ENCODE peak calls at places on chromosomes 4 and X, in nine cellular contexts. B is body of pancreas, C is breast epithelium, L is Peyer's patch, A is IMR-90, K is heart left ventricle, V is lower leg skin, G is NB4, O is suprapubic skin. X is an unnamed sample.

GRCh38 chrX:68994135-68994882 is 165.5 kb downstream of the EFNB1 start:
- DNase-seq in B (no peak), C (no peak), L (no peak), A (no peak), K (no peak), V (no peak), G (peak), O (no peak), X (no peak)

GRCh38 chr4:951186-951585 is 18.9 kb downstream of the TMEM175 start:
- DNase-seq in B (no peak), C (peak), L (no peak), A (no peak), K (no peak), V (no peak), G (no peak), O (no peak), X (no peak)

GRCh38 chr4:4950891-4951290 is 68.4 kb downstream of the CYTL1 start:
- DNase-seq in B (no peak), C (no peak), L (no peak), A (no peak), K (no peak), V (no peak), G (no peak), O (no peak), X (no peak)

GRCh38 chrX:132071260-132071659 is 48.2 kb downstream of the STK26 start:
- DNase-seq in B (no peak), C (no peak), L (no peak), A (no peak), K (no peak), V (no peak), G (peak), O (no peak), X (no peak)

GRCh38 chr4:77347341-77347740 is 190.3 kb downstream of the CCNG2 start:
- DNase-seq in B (peak), C (no peak), L (peak), A (no peak), K (no peak), V (no peak), G (no peak), O (no peak), X (no peak)

GRCh38 chrX:42678133-42678532 is 99.8 kb downstream of the PPP1R2C start:
- DNase-seq in B (peak), C (no peak), L (no peak), A (no peak), K (peak), V (no peak), G (no peak), O (no peak), X (no peak)

GRCh38 chrX:30488092-30488491 is 89.5 kb downstream of the TASL start:
- DNase-seq in B (no peak), C (no peak), L (no peak), A (peak), K (no peak), V (no peak), G (peak), O (no peak), X (no peak)

GRCh38 chrX:78075787-78076389 is 28.2 kb upstream of the PGK1 start:
- DNase-seq in B (no peak), C (no peak), L (no peak), A (no peak), K (no peak), V (no peak), G (no peak), O (no peak), X (no peak)

GRCh38 chrX:69503228-69503834 is 795 bp upstream of the NALF2 start:
- DNase-seq in B (peak), C (no peak), L (no peak), A (no peak), K (no peak), V (no peak), G (no peak), O (no peak), X (no peak)

GRCh38 chrX:71195959-71196727 is 26.9 kb upstream of the GJB1 start:
- DNase-seq in B (no peak), C (no peak), L (no peak), A (no peak), K (no peak), V (no peak), G (peak), O (no peak), X (no peak)

GRCh38 chrX:49040376-49040955 is 2.7 kb downstream of the TFE3 start:
- DNase-seq in B (no peak), C (no peak), L (no peak), A (peak), K (no peak), V (no peak), G (no peak), O (no peak), X (no peak)

GRCh38 chrX:49041683-49042529 is 1.3 kb downstream of the TFE3 start:
- DNase-seq in B (no peak), C (no peak), L (no peak), A (peak), K (no peak), V (no peak), G (peak), O (no peak), X (no peak)

GRCh38 chrX:49042581-49043219 is 457 bp downstream of the TFE3 start:
- DNase-seq in B (no peak), C (no peak), L (no peak), A (no peak), K (no peak), V (no peak), G (no peak), O (no peak), X (no peak)

GRCh38 chrX:49043987-49044281 is 777 bp upstream of the TFE3 start:
- DNase-seq in B (no peak), C (no peak), L (no peak), A (no peak), K (no peak), V (no peak), G (no peak), O (no peak), X (no peak)

DNA sequence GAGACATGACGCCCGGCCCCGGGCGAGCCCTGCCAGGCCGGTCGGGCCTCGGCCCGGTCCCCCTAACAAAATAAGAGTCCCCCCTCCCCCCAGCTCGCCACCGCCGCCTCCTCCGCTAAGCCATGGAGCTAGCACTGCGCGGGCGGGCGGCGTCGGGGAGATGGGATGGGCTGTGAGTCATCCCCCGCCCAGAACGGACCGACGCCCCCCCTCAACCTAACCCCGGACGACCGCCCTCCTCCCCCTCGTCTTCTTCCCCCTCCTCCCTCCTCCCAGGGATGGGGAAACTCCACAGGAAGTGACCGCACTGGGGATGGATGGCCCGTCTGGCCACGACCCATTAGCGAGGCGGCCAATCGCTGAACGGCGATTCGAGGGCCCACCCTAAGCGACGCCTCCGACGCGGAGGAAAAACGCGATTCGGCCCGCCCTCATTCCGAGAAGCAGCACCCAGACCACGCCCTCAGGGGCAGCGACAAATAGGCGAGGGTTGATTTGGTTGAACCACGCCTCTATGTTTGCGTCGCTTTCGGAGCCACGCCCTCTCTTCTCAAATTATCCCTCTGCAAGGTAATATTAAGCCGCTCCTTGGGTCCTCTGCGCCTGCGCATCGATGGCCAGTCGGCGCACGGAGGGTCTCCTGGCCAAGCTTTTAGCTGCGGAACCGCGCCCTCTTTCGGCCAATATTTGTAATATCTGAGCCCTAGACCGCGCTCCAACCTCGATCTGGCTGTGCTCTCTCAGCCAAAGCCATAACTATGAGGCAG is at the start of gene TFE3:
- DNase-seq in B (peak), C (peak), L (peak), A (peak), K (peak), V (peak), G (peak), O (peak), X (peak)
- TF ChIP-seq POLR2A in B (peak), C (peak), L (peak), A (peak), K (peak), V (no peak), G (no peak), O (no peak), X (peak)

DNA sequence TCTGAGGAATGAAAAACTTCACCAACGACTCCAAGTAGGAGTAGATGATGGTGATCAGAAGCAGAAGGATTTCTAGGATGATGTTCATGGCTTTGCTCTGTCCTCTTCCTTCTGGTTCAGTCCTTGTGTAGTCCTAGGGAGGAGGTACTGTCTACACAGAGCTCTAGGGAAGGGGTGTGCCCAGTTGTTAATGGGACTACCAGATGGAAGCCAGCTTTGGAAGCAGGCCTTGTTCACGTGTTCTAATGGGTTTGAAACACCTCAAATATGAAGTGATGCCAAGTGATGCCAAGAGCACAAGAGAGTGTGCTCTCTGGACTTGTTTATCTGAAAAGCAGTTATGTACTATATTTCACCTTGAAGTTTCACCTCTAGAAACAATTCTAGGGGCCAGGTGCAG is at the start of gene HSD17B13:
- DNase-seq in B (peak), C (no peak), L (no peak), A (no peak), K (no peak), V (no peak), G (no peak), O (no peak), X (no peak)
- TF ChIP-seq POLR2A in B (no peak), C (no peak), L (no peak), A (no peak), K (no peak), V (no peak), G (no peak), O (no peak), X (no peak)

GRCh38 chr4:8199594-8200301 is 658 bp downstream of the SH3TC1 start:
- DNase-seq in B (peak), C (no peak), L (no peak), A (no peak), K (no peak), V (no peak), G (no peak), O (no peak), X (no peak)

GRCh38 chr4:8198906-8199593 is at the start of gene SH3TC1:
- DNase-seq in B (peak), C (peak), L (peak), A (peak), K (peak), V (peak), G (peak), O (peak), X (peak)

GRCh38 chr4:8202108-8202507 is 3.0 kb downstream of the SH3TC1 start:
- DNase-seq in B (no peak), C (no peak), L (no peak), A (no peak), K (no peak), V (no peak), G (no peak), O (no peak), X (no peak)

GRCh38 chr4:8201341-8201781 is 2.3 kb downstream of the SH3TC1 start:
- DNase-seq in B (no peak), C (no peak), L (peak), A (no peak), K (no peak), V (no peak), G (peak), O (no peak), X (no peak)

DNA sequence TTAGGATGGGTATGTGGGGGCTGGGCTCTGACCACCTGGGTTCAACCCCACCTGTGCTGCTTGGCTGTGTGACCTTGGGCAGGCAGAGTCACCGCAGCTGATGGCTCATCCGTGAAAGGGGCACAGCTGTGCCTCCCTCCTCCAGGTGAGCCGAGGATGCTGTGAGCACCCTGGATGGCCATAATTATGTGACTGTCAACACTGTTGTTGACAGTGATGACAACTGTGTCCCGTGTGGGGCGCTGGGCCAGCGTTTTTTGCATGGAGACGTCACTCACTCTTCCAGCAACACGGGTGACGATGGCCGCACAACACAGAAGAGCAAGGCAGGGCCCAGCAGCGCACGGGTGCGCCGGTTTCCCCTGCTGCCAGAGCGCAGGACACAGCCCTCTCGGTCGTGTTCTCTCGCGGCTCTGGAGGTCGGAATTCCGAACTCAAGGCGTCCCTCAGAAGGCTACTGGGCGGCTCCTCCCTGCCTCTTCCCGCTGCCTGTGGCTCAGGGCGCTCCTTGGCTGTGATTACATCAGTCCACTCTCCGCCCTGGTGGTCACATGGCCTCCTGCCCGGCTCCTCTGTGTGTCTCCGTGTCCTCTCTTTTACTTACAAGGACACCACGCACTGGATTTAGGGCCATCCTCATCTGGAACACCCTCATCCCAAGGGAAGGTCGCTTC is 1.3 kb downstream of the SH3TC1 start:
- DNase-seq in B (peak), C (no peak), L (peak), A (peak), K (peak), V (peak), G (no peak), O (no peak), X (no peak)
- TF ChIP-seq POLR2A in B (peak), C (no peak), L (no peak), A (no peak), K (no peak), V (no peak), G (no peak), O (no peak), X (no peak)

GRCh38 chrX:48598645-48599044 is 1.4 kb downstream of the WDR13 start:
- DNase-seq in B (no peak), C (no peak), L (no peak), A (no peak), K (no peak), V (no peak), G (no peak), O (no peak), X (no peak)

GRCh38 chrX:48599341-48599740 is 2.0 kb downstream of the WDR13 start:
- DNase-seq in B (no peak), C (no peak), L (no peak), A (no peak), K (no peak), V (no peak), G (no peak), O (no peak), X (no peak)

GRCh38 chrX:48595929-48596328 is 1.4 kb upstream of the WDR13 start:
- DNase-seq in B (no peak), C (no peak), L (no peak), A (no peak), K (no peak), V (no peak), G (no peak), O (no peak), X (no peak)

GRCh38 chrX:48600226-48600625 is 2.9 kb downstream of the WDR13 start:
- DNase-seq in B (no peak), C (no peak), L (no peak), A (no peak), K (peak), V (no peak), G (no peak), O (no peak), X (no peak)

DNA sequence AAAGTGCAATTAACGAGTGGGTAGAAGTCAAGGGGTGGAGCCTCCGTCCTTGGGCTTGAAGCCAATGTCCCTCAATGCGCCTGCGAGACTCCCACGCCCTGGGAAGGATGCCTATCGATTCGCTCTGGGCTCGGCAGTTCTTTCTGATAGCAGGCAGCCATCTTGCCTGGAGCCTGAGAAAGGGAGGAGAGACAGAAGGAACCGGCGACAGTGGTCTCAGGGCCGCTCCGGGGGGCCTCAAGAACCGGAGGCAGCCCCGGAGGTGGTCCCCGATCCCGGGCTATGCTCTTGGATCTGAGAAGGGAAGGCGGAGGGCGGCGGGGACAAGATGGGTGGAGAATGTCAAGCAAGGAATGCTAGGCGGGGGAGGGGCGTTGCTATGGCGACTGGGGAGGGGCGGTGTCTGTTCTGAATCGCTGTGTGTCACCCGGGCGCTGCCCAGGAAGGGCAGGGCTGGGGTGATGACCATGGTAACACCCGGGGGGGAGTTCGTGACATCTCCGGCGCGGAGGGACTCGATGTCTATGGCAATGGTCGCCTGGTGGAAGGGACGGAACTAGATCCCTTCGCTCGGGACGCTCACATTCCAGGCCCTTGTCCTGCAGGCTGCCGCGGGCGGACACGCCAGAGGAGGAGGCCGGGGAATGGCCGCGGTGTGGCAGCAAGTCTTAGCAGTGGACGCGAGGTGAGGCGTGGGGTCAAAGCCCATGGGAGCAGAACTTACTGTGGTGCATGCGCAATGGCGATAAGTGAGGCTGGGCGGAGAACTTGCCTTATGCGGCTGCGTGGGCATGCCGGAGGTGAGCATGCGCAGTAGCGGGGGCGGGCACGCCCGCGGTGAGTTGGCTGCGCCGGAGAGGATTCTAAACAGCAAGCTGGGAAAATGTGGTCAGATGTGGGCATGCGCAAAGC is at the start of gene WDR13:
- DNase-seq in B (peak), C (peak), L (peak), A (peak), K (peak), V (peak), G (peak), O (peak), X (peak)
- TF ChIP-seq POLR2A in B (peak), C (no peak), L (peak), A (peak), K (no peak), V (no peak), G (peak), O (no peak), X (peak)